ENCODE peak calls at places on chromosomes 11 and 22, in four cellular contexts. L is astrocyte of the spinal cord, B is tibial artery, T is left ventricle myocardium inferior. N is an unnamed sample.

GRCh38 chr22:35154937-35155387 is 89.0 kb downstream of the ISX start:
- DNase-seq in B (no peak), L (peak; percentile 38), T (peak; percentile 26), N (peak; percentile 70)

GRCh38 chr11:77109236-77110019 is 6.8 kb downstream of the OMP start:
- DNase-seq in T (no peak), L (peak; percentile 39), B (no peak), N (no peak)

GRCh38 chr11:64802370-64803162 is 448 bp downstream of the MAP4K2 start:
- DNase-seq in B (no peak), L (no peak), T (peak; percentile 51), N (no peak)

GRCh38 chr11:128279861-128280260 is 307.5 kb downstream of the ETS1 start:
- DNase-seq in L (no peak), B (no peak), T (no peak), N (no peak)

GRCh38 chr11:10886652-10887250 is 28.9 kb upstream of the ZBED5 start:
- DNase-seq in B (no peak), T (no peak), L (no peak), N (no peak)

GRCh38 chr11:75603791-75604736 is 42.0 kb downstream of the SERPINH1 start:
- DNase-seq in T (no peak), B (no peak), L (peak; percentile 88), N (no peak)

GRCh38 chr11:61295596-61295926 is 445 bp upstream of the VWCE start:
- DNase-seq in T (no peak), L (no peak), B (no peak), N (no peak)

GRCh38 chr11:14341968-14342367 is 17.0 kb downstream of the RRAS2 start:
- DNase-seq in T (no peak), L (no peak), B (no peak), N (no peak)

GRCh38 chr11:94557391-94557790 is 9.8 kb upstream of the PIWIL4 start:
- DNase-seq in T (no peak), L (peak; percentile 29), B (no peak), N (no peak)

GRCh38 chr11:12159351-12160099 is 49.1 kb downstream of the MICAL2 start:
- DNase-seq in B (peak; percentile 75), T (no peak), L (peak; percentile 94), N (no peak)

GRCh38 chr22:37931893-37932389 is 21.5 kb downstream of the C22orf23 start:
- DNase-seq in L (no peak), T (no peak), B (no peak), N (no peak)

GRCh38 chr11:64429970-64430369 is 71.0 kb downstream of the RPS6KA4 start:
- DNase-seq in B (no peak), L (no peak), T (no peak), N (no peak)

GRCh38 chr11:77397631-77398030 is 76.3 kb downstream of the PAK1 start:
- DNase-seq in T (no peak), L (no peak), B (no peak), N (no peak)

GRCh38 chr11:12689029-12689755 is 15.0 kb downstream of the TEAD1 start:
- DNase-seq in T (no peak), L (no peak), B (no peak), N (no peak)

GRCh38 chr11:61481806-61482205 is 26.7 kb upstream of the LRRC10B start:
- DNase-seq in T (no peak), L (no peak), B (no peak), N (no peak)

GRCh38 chr22:25085930-25086901 is 113.4 kb upstream of the CRYBB3 start:
- DNase-seq in L (no peak), B (peak; percentile 93), T (peak; percentile 55), N (no peak)

GRCh38 chr11:117816151-117816741 is 8.3 kb downstream of the FXYD2 start:
- DNase-seq in T (no peak), L (no peak), B (no peak), N (no peak)

GRCh38 chr11:77197626-77198320 is 69.7 kb downstream of the MYO7A start:
- DNase-seq in T (no peak), L (no peak), B (peak; percentile 42), N (no peak)

GRCh38 chr11:36500315-36500721 is 9.8 kb downstream of the TRAF6 start:
- DNase-seq in L (peak; percentile 92), B (no peak), T (no peak), N (no peak)

GRCh38 chr11:57653162-57653561 is 3.5 kb upstream of the YPEL4 start:
- DNase-seq in T (no peak), B (no peak), L (no peak), N (no peak)

GRCh38 chr11:57656936-57657289 is 649 bp upstream of the CLP1 start:
- DNase-seq in L (no peak), B (no peak), T (no peak), N (no peak)

GRCh38 chr11:57658023-57658361 is 430 bp downstream of the CLP1 start:
- DNase-seq in L (no peak), B (no peak), T (no peak), N (no peak)

GRCh38 chr11:57659669-57660068 is 2.1 kb downstream of the CLP1 start:
- DNase-seq in L (no peak), T (no peak), B (no peak), N (no peak)

GRCh38 chr11:57657290-57658022 is at the start of gene CLP1:
- DNase-seq in B (peak; percentile 100), L (peak; percentile 99), T (peak; percentile 99), N (peak; percentile 96)
- TF ChIP-seq CTCF in B (no peak), L (no peak), T (no peak), N (no peak)

GRCh38 chr11:127136438-127136837 is 135.9 kb upstream of the KIRREL3 start:
- DNase-seq in L (no peak), T (no peak), B (no peak), N (no peak)
- TF ChIP-seq CTCF in L (no peak), T (no peak), B (no peak), N (no peak)

GRCh38 chr11:71266114-71266833 is 13.9 kb upstream of the SHANK2 start:
- DNase-seq in T (no peak), B (no peak), L (no peak), N (no peak)
- TF ChIP-seq CTCF in T (no peak), B (no peak), L (no peak), N (no peak)

DNA sequence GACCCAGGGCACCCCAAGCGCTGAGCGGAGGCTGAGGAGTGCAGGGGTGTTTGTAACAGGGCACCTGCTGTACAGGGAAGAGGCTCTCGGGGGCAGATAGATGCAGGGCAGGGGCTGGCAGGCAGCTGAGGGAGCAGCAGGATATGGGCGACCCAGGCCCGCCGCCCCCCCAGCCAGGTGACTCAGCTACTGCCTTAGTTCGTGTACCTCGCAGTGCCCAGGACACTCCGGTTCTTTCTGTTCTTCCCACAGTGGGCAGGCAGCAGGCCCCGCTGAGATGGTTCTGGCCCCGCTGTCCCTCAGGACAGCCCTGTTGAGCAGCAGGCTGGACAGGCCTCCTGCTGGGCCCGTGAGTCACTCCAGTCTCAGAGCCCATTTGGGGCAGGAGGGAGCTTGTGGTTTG is 16.2 kb downstream of the PHLDA2 start:
- DNase-seq in L (peak; percentile 74), B (no peak), T (no peak), N (no peak)
- TF ChIP-seq CTCF in L (no peak), B (no peak), T (no peak), N (no peak)

GRCh38 chr11:85656777-85657176 is 8.2 kb downstream of the CREBZF start:
- DNase-seq in B (no peak), T (no peak), L (no peak), N (no peak)
- TF ChIP-seq CTCF in B (no peak), T (no peak), L (no peak), N (no peak)

GRCh38 chr11:84947970-84948600 is 679.1 kb downstream of the DLG2 start:
- DNase-seq in L (peak; percentile 0), T (no peak), B (no peak), N (no peak)

GRCh38 chr11:84947070-84947469 is 680.1 kb downstream of the DLG2 start:
- DNase-seq in T (no peak), B (no peak), L (no peak), N (no peak)
- TF ChIP-seq CTCF in T (no peak), B (no peak), L (no peak), N (no peak)

DNA sequence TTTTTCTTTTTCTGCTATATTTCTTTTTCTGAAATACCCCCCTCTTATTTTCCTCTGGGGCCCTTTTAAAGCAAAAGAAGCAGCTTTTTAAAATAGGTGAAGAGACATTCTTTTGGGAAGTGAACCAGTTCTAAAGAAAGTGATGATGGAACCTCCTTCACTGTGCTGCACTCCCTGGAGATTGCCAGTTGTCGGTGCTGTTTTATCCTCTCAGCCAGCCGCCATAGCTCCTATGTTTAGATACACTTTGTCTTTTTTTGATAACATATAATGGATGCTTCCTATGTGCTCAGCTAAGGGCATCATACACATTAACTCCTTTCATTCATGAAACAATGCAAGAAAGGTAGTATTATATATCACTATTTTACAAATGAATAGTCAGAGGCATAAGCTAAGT is 14.0 kb downstream of the CFAP300 start:
- DNase-seq in T (no peak), B (no peak), L (peak; percentile 22), N (no peak)
- TF ChIP-seq CTCF in T (peak; percentile 59), B (no peak), L (peak; percentile 43), N (no peak)

N was measured in mesothelial cell of epicardium.